ENCODE peak calls at places on chromosomes 6 and 20, in six cellular contexts. X is Peyer's patch, K is endothelial cell of umbilical vein, P is lower leg skin, W is transverse colon, V is heart left ventricle. Y is an unnamed sample.

GRCh38 chr6:81075974-81076373 is 676.5 kb downstream of the TENT5A start:
- DNase-seq in V (no peak), K (peak), P (no peak), X (no peak), W (no peak), Y (no peak)

GRCh38 chr6:129133770-129134192 is 250.8 kb downstream of the LAMA2 start:
- DNase-seq in V (no peak), W (no peak), P (no peak), X (no peak), K (peak), Y (no peak)

GRCh38 chr6:165971202-165971601 is 196.4 kb downstream of the TBXT start:
- DNase-seq in X (no peak), K (no peak), V (no peak), P (no peak), W (no peak), Y (no peak)

GRCh38 chr6:24583463-24584389 is 62.3 kb downstream of the KIAA0319 start:
- DNase-seq in V (peak), W (peak), X (peak), P (peak), K (peak), Y (peak)

GRCh38 chr6:129494099-129494498 is 215.9 kb downstream of the ARHGAP18 start:
- DNase-seq in P (no peak), W (no peak), K (no peak), V (no peak), X (no peak), Y (no peak)

GRCh38 chr6:85942844-85943243 is 300.2 kb upstream of the SYNCRIP start:
- DNase-seq in W (no peak), V (no peak), X (no peak), P (no peak), K (no peak), Y (no peak)

GRCh38 chr20:3473944-3474343 is 3.1 kb downstream of the ATRN start:
- DNase-seq in K (no peak), W (no peak), P (no peak), V (no peak), X (no peak), Y (no peak)

GRCh38 chr20:40688129-40689099 is 622 bp downstream of the MAFB start:
- DNase-seq in X (no peak), K (no peak), W (no peak), V (peak), P (peak), Y (no peak)

GRCh38 chr6:87118054-87118453 is 23.1 kb upstream of the CGA start:
- DNase-seq in P (no peak), X (no peak), W (no peak), K (no peak), V (no peak), Y (no peak)

GRCh38 chr6:137222376-137222775 is 3.2 kb upstream of the IFNGR1 start:
- DNase-seq in P (no peak), X (no peak), V (no peak), K (peak), W (no peak), Y (no peak)

GRCh38 chr20:40887100-40887499 is 141.5 kb upstream of the TOP1 start:
- DNase-seq in K (no peak), W (no peak), V (no peak), P (no peak), X (no peak), Y (no peak)

GRCh38 chr6:37535701-37536461 is 36.2 kb upstream of the CCDC167 start:
- DNase-seq in X (peak), V (no peak), P (no peak), K (no peak), W (no peak), Y (no peak)

GRCh38 chr20:38001173-38001875 is 31.9 kb downstream of the TTI1 start:
- DNase-seq in X (no peak), V (no peak), K (peak), P (no peak), W (no peak), Y (no peak)

GRCh38 chr6:93915961-93916360 is 496.6 kb upstream of the EPHA7 start:
- DNase-seq in P (no peak), K (no peak), X (no peak), W (no peak), V (no peak), Y (no peak)

DNA sequence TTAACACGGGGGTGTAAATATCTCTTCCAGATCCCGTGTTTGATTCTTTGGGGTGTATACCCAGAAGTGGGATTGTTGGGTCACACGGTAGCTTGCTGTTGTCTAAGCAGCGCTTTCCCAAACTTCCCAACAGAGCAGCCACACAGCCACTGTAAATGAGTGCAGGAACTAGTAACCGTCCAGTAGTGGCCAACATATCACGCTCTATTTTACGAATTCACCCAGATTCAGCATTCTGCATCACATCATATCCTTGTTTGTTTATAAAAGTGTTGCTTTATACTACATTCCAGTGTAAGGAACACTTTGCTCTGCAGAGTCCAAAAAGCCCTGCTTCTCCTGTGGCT is 216.1 kb upstream of the ECI2 start:
- DNase-seq in V (no peak), P (no peak), W (no peak), K (no peak), X (no peak), Y (no peak)
- TF ChIP-seq POLR2A in V (no peak), P (no peak), W (no peak), K (no peak), X (no peak), Y (no peak)

GRCh38 chr6:44304282-44305199 is 8.6 kb downstream of the AARS2 start:
- DNase-seq in X (peak), K (peak), P (no peak), W (no peak), V (no peak), Y (no peak)
- TF ChIP-seq POLR2A in X (no peak), K (no peak), P (no peak), W (no peak), V (no peak), Y (no peak)

GRCh38 chr6:31569861-31570536 is 2.1 kb upstream of the LTA start:
- DNase-seq in W (no peak), X (no peak), K (no peak), P (peak), V (no peak), Y (no peak)

GRCh38 chr6:31573239-31574105 is 1.4 kb downstream of the LTA start:
- DNase-seq in P (no peak), W (no peak), V (no peak), X (no peak), K (no peak), Y (no peak)

GRCh38 chr6:31572041-31572911 is at the start of gene LTA:
- DNase-seq in P (peak), X (peak), W (peak), V (no peak), K (no peak), Y (no peak)

GRCh38 chr6:31567531-31568370 is 4.3 kb upstream of the LTA start:
- DNase-seq in X (no peak), W (no peak), P (no peak), V (no peak), K (no peak), Y (no peak)

GRCh38 chr6:31568537-31568961 is 3.5 kb upstream of the LTA start:
- DNase-seq in W (peak), V (no peak), P (peak), X (peak), K (no peak), Y (no peak)
- TF ChIP-seq POLR2A in W (no peak), V (no peak), P (no peak), X (no peak), K (no peak), Y (no peak)

DNA sequence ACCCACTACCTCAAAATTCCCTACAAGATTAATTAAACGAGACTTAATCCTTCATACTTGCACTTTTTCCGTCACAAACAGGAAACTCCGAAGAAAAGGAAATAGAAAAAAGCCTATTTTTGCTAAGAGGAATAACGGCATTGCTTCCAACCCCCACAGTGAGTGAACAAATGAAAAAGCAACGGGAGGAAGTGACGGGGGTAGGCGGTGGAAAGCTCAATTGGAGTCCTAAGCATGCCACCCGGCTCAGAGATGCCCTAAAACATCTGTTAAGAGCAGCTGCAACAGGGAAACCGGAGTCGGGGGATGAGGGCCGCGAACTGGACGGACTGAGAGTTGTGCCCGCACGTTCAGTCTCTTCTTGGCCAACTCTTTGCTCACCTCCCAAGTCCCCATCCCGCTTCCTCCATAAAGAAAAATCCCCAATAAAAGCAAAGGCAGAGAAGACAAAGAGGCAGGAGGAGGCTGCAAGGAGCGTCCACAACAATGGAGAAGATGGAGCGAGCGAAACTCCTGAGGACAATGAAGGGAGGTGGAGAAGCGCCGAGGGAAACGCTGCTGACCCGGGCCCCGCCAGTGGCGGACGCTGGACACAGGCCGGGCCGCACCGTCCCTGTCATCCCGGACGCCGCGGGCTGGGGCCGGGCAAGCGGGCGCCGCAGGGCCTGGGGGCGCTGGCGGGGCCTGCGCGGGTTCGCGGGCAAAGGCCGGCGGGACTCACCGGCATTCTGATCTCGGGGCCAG is 671 bp downstream of the SEC63 start:
- DNase-seq in K (peak), P (peak), W (peak), X (peak), V (peak), Y (no peak)
- TF ChIP-seq POLR2A in K (peak), P (no peak), W (no peak), X (no peak), V (no peak), Y (no peak)

GRCh38 chr6:154821099-154821498 is 87.9 kb downstream of the SCAF8 start:
- DNase-seq in V (no peak), W (no peak), K (no peak), P (no peak), X (no peak), Y (no peak)

GRCh38 chr6:154821638-154822037 is 88.4 kb downstream of the SCAF8 start:
- DNase-seq in P (no peak), X (no peak), V (no peak), W (no peak), K (no peak), Y (no peak)

GRCh38 chr6:154824076-154824475 is 90.9 kb downstream of the SCAF8 start:
- DNase-seq in W (no peak), K (peak), P (no peak), V (no peak), X (no peak), Y (no peak)

GRCh38 chr6:154822947-154823558 is 89.8 kb downstream of the SCAF8 start:
- DNase-seq in X (no peak), P (no peak), K (no peak), W (no peak), V (peak), Y (no peak)
- TF ChIP-seq POLR2A in X (no peak), P (no peak), K (no peak), W (no peak), V (no peak), Y (no peak)

DNA sequence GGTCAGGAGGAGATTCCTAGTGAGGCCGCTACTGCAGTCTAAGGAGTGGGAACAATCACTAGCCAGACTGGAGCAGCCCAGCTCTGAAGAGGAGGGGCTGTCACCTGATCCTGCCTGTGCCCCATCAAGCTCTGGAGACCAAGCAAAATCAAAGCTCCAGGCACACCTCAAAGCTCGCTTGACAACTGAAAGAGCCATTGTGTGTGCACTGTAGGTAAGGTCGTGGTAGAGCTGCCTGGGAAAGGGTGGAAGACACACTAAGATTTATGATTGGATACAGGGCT is 58.2 kb downstream of the CSE1L start:
- DNase-seq in V (no peak), K (no peak), P (no peak), X (no peak), W (no peak), Y (no peak)
- TF ChIP-seq POLR2A in V (no peak), K (no peak), P (no peak), X (no peak), W (no peak), Y (no peak)

DNA sequence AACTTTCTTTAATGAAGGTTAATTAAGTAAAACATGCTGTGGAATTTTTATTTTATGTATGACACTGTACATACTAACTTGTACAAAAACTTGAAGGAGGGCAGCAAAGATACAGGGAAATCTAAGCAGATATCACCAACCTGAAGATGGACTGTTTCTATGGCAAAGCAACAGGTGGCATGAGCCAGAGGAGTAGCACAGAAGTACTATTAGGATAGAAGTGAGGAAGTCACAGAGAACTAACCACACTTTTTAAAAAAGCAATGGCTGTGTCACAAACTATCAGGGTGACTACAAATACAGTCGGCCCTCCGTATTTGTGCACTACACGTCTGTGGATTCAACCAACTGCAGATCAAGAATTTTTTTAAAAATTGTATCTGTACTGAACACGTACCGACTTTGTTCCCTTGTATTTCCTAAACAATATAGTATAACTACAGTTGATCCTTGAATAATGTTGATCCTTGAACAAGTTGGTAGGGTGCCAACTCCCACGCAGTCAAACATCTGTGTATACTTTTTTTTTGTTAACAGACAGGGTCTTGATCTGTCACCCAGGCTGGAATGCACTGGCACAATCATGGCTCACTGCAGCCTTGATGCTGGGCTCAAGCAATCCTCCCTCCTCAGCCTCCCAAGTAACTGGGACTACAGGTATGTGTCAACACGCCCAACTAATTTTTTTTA is 61.0 kb downstream of the NUDT3 start:
- DNase-seq in K (peak), P (no peak), V (no peak), W (no peak), X (no peak), Y (no peak)
- TF ChIP-seq POLR2A in K (no peak), P (no peak), V (no peak), W (no peak), X (no peak), Y (no peak)

DNA sequence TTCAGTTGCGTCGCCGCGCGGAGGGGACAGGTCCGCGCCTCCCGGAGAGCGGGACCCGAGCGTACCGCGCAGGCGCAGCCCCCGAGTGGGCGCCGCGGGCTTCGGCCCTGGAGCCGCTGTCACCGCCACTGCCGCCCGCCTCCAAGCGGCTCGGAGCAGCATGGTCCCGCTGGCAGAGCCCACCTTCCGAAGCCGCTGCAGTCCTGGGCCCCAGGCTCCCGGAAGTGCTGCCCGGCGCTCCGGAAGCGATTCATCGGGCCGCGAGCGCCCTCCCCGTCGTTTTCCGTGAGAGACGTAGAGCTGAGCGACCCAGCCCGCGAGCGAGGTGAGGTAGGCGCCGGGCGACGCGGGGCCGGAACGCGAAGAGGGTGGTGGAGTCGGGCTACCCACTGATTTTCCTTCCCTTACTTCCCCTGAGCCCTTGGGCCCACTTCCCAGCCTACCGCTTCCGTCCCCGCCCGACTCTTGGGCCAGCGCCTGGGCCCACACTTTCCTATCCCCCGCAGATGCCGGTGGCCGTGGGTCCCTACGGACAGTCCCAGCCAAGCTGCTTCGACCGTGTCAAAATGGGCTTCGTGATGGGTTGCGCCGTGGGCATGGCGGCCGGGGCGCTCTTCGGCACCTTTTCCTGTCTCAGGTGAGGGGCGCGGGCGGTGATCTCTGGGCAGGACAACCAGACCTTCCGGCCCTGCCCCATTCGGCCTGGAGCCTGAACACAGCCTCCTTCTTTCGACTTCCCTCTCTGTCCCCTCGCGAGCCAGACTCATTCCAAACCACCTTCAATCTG is at the start of the genes NFS1 and ROMO1:
- DNase-seq in K (peak), P (peak), W (peak), V (peak), X (peak), Y (peak)
- TF ChIP-seq POLR2A in K (peak), P (no peak), W (peak), V (peak), X (peak), Y (no peak)

GRCh38 chr6:11772109-11772830 is 6.3 kb downstream of the ADTRP start:
- DNase-seq in P (no peak), K (peak), W (no peak), X (no peak), V (peak), Y (peak)

GRCh38 chr6:11769816-11770545 is 8.6 kb downstream of the ADTRP start:
- DNase-seq in V (no peak), K (no peak), X (no peak), W (peak), P (no peak), Y (no peak)

GRCh38 chr6:11769244-11769643 is 9.4 kb downstream of the ADTRP start:
- DNase-seq in W (no peak), X (no peak), K (peak), P (no peak), V (no peak), Y (no peak)

GRCh38 chr6:11771473-11772048 is 7.0 kb downstream of the ADTRP start:
- DNase-seq in K (no peak), X (no peak), P (no peak), V (no peak), W (no peak), Y (no peak)

GRCh38 chr6:11770546-11771466 is 7.8 kb downstream of the ADTRP start:
- DNase-seq in X (peak), V (peak), W (peak), K (peak), P (peak), Y (peak)
- TF ChIP-seq POLR2A in X (peak), V (no peak), W (peak), K (peak), P (no peak), Y (no peak)

DNA sequence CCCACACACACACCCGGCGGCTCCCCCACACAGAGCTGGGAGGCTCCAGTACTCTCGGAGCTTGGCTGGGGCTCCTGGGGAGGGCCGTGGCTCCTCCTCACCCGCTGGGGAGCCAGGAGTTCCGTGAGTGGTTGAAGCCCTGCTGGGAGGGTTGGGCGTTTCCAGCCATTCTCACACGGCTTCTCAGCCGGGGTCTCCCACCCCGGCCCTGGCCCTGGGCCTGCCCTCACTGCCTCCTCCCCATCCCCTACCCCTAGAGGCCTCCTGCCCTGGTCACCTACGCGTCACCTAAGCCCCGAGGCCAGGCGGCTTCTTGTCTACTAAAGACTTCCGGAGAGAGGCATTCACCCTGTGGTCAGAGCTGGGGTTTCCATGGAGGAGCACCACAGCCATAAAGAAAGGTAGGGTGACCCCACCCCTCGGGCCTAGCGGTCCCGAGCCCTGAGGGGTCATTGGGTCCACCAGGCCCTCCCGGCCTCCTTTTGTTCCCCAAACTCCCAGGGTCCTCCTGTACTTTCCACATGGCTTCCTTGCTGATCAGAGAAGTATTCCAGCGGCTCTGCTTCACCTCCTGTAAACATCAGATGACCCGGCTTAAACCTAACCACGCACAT is 99.3 kb downstream of the TTLL2 start:
- DNase-seq in W (no peak), V (no peak), K (no peak), P (no peak), X (no peak), Y (no peak)
- TF ChIP-seq POLR2A in W (no peak), V (no peak), K (no peak), P (no peak), X (no peak), Y (no peak)